ENCODE peak calls at places on chromosomes 11 and 22, in four cellular contexts. One of them, this sample, is unnamed.

GRCh38 chr11:114027941-114028340 is 31.6 kb upstream of the ZBTB16 start:
- DNase-seq in fibroblast of lung: peak
- DNase-seq in kidney: no peak
- DNase-seq in ovary: no peak
- DNase-seq in this sample: no peak

GRCh38 chr11:117966908-117967307 is 19.3 kb upstream of the IL10RA start:
- DNase-seq in fibroblast of lung: no peak
- DNase-seq in kidney: no peak
- DNase-seq in ovary: no peak
- DNase-seq in this sample: no peak

GRCh38 chr11:2531277-2531986 is 86.6 kb downstream of the KCNQ1 start:
- DNase-seq in fibroblast of lung: peak
- DNase-seq in kidney: peak
- DNase-seq in ovary: peak
- DNase-seq in this sample: peak

GRCh38 chr11:106697058-106697457 is 321.2 kb downstream of the GUCY1A2 start:
- DNase-seq in fibroblast of lung: peak
- DNase-seq in kidney: no peak
- DNase-seq in ovary: no peak
- DNase-seq in this sample: no peak

GRCh38 chr11:84476581-84476980 is 1150.6 kb downstream of the DLG2 start:
- DNase-seq in fibroblast of lung: no peak
- DNase-seq in kidney: no peak
- DNase-seq in ovary: no peak
- DNase-seq in this sample: no peak

GRCh38 chr11:119889111-119889510 is 160.1 kb upstream of the NECTIN1 start:
- DNase-seq in fibroblast of lung: no peak
- DNase-seq in kidney: no peak
- DNase-seq in ovary: no peak
- DNase-seq in this sample: peak

GRCh38 chr11:65454696-65455456 is 32.3 kb downstream of the NEAT1 start:
- DNase-seq in fibroblast of lung: peak
- DNase-seq in kidney: peak
- DNase-seq in ovary: peak
- DNase-seq in this sample: peak

GRCh38 chr11:80084614-80085013 is 643.8 kb upstream of the TENM4 start:
- DNase-seq in fibroblast of lung: no peak
- DNase-seq in kidney: no peak
- DNase-seq in ovary: no peak
- DNase-seq in this sample: no peak

GRCh38 chr11:22194907-22195306 is 2.0 kb downstream of the ANO5 start:
- DNase-seq in fibroblast of lung: no peak
- DNase-seq in kidney: no peak
- DNase-seq in ovary: no peak
- DNase-seq in this sample: no peak

GRCh38 chr22:45554861-45555260 is 52.2 kb downstream of the FBLN1 start:
- DNase-seq in fibroblast of lung: no peak
- DNase-seq in kidney: peak
- DNase-seq in ovary: no peak
- DNase-seq in this sample: no peak

GRCh38 chr22:18975434-18976196 is 39.5 kb upstream of the PRODH start:
- DNase-seq in fibroblast of lung: no peak
- DNase-seq in kidney: peak
- DNase-seq in ovary: no peak
- DNase-seq in this sample: no peak

GRCh38 chr11:44943118-44943517 is 7.6 kb downstream of the TP53I11 start:
- DNase-seq in fibroblast of lung: no peak
- DNase-seq in kidney: peak
- DNase-seq in ovary: no peak
- DNase-seq in this sample: peak

GRCh38 chr11:13942908-13943505 is 19.5 kb upstream of the SPON1 start:
- DNase-seq in fibroblast of lung: peak
- DNase-seq in kidney: no peak
- DNase-seq in ovary: no peak
- DNase-seq in this sample: no peak

GRCh38 chr11:12235080-12235479 is 124.7 kb downstream of the MICAL2 start:
- DNase-seq in fibroblast of lung: no peak
- DNase-seq in kidney: no peak
- DNase-seq in ovary: no peak
- DNase-seq in this sample: no peak

GRCh38 chr11:12236744-12237101 is 126.3 kb downstream of the MICAL2 start:
- DNase-seq in fibroblast of lung: no peak
- DNase-seq in kidney: no peak
- DNase-seq in ovary: no peak
- DNase-seq in this sample: no peak

GRCh38 chr11:12235945-12236743 is 125.8 kb downstream of the MICAL2 start:
- DNase-seq in fibroblast of lung: peak
- DNase-seq in kidney: no peak
- DNase-seq in ovary: peak
- DNase-seq in this sample: no peak

GRCh38 chr11:12234216-12234615 is 123.8 kb downstream of the MICAL2 start:
- DNase-seq in fibroblast of lung: no peak
- DNase-seq in kidney: no peak
- DNase-seq in ovary: no peak
- DNase-seq in this sample: no peak

GRCh38 chr11:12235549-12235944 is 125.2 kb downstream of the MICAL2 start:
- DNase-seq in fibroblast of lung: peak
- DNase-seq in kidney: no peak
- DNase-seq in ovary: no peak
- DNase-seq in this sample: no peak
- TF ChIP-seq CTCF in fibroblast of lung: peak
- TF ChIP-seq CTCF in kidney: no peak
- TF ChIP-seq CTCF in ovary: no peak
- TF ChIP-seq CTCF in this sample: no peak

GRCh38 chr22:39959640-39960447 is at the start of gene TMA7B:
- DNase-seq in fibroblast of lung: peak
- DNase-seq in kidney: no peak
- DNase-seq in ovary: no peak
- DNase-seq in this sample: no peak
- H3K27ac ChIP-seq in fibroblast of lung: peak
- H3K27ac ChIP-seq in kidney: no peak
- H3K27ac ChIP-seq in ovary: no peak
- H3K27ac ChIP-seq in this sample: no peak

GRCh38 chr11:1139441-1140066 is 18.2 kb upstream of the MUC5AC start:
- DNase-seq in fibroblast of lung: peak
- DNase-seq in kidney: no peak
- DNase-seq in ovary: no peak
- DNase-seq in this sample: no peak
- TF ChIP-seq CTCF in fibroblast of lung: no peak
- TF ChIP-seq CTCF in kidney: no peak
- TF ChIP-seq CTCF in ovary: no peak
- TF ChIP-seq CTCF in this sample: no peak

DNA sequence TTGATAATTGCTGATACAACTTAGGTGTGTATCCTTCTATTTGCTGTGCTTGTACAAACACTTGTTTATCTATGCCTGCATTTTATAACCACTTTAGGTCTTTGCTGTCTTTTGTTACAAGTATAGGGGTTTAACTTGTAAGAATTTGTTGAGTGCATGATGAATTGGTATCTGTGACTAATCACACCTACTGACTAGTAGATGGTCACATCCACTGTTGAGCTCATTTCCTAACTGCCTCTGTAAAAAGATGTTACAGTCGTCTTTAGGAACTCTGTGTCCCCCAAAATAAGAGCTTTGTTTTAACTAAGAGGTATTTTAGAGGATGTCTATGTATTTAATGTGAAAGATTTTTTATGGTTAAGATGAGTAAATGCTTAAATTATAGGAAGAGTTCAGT is 60.5 kb downstream of the HIPK3 start:
- DNase-seq in fibroblast of lung: no peak
- DNase-seq in kidney: no peak
- DNase-seq in ovary: no peak
- DNase-seq in this sample: no peak
- H3K27ac ChIP-seq in fibroblast of lung: no peak
- H3K27ac ChIP-seq in kidney: no peak
- H3K27ac ChIP-seq in ovary: no peak
- H3K27ac ChIP-seq in this sample: no peak

GRCh38 chr11:63768232-63769043 is at the start of gene ZFTA:
- DNase-seq in fibroblast of lung: peak
- DNase-seq in kidney: peak
- DNase-seq in ovary: peak
- DNase-seq in this sample: peak
- TF ChIP-seq CTCF in fibroblast of lung: peak
- TF ChIP-seq CTCF in kidney: peak
- TF ChIP-seq CTCF in ovary: peak
- TF ChIP-seq CTCF in this sample: peak

GRCh38 chr22:26461188-26461810 is 22.3 kb downstream of the HPS4 start:
- DNase-seq in fibroblast of lung: peak
- DNase-seq in kidney: no peak
- DNase-seq in ovary: peak
- DNase-seq in this sample: no peak

GRCh38 chr22:26463688-26464087 is 19.9 kb downstream of the HPS4 start:
- DNase-seq in fibroblast of lung: no peak
- DNase-seq in kidney: no peak
- DNase-seq in ovary: no peak
- DNase-seq in this sample: no peak

GRCh38 chr22:26460202-26460601 is 23.4 kb downstream of the HPS4 start:
- DNase-seq in fibroblast of lung: no peak
- DNase-seq in kidney: no peak
- DNase-seq in ovary: no peak
- DNase-seq in this sample: no peak

GRCh38 chr22:26462971-26463661 is 20.5 kb downstream of the HPS4 start:
- DNase-seq in fibroblast of lung: no peak
- DNase-seq in kidney: no peak
- DNase-seq in ovary: no peak
- DNase-seq in this sample: no peak

DNA sequence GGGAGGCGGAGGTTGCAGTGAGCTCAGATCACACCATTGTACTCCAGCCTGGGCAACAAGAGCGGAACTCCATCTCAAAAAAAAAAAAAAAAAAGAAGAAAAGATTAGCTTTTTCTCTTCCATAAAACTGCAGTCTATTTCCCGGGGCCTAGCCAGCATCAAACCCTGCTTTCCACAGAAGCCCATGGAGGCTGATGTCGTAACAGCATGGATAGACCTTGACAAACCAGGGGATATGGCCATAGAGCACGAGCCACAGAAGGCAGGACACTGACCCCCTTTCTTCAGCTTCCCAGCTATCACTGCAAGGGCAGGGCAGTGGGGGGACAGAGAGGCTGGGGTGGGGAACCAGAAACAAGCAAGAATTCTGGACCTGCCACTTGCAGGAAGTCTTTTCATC is 21.5 kb downstream of the HPS4 start:
- DNase-seq in fibroblast of lung: no peak
- DNase-seq in kidney: no peak
- DNase-seq in ovary: no peak
- DNase-seq in this sample: no peak
- H3K27ac ChIP-seq in fibroblast of lung: no peak
- H3K27ac ChIP-seq in kidney: no peak
- H3K27ac ChIP-seq in ovary: no peak
- H3K27ac ChIP-seq in this sample: no peak

GRCh38 chr11:134521001-134521400 is 109.0 kb upstream of the B3GAT1 start:
- DNase-seq in fibroblast of lung: no peak
- DNase-seq in kidney: peak
- DNase-seq in ovary: no peak
- DNase-seq in this sample: no peak
- TF ChIP-seq CTCF in fibroblast of lung: no peak
- TF ChIP-seq CTCF in kidney: no peak
- TF ChIP-seq CTCF in ovary: no peak
- TF ChIP-seq CTCF in this sample: no peak

GRCh38 chr22:23743303-23743705 is 7.6 kb downstream of the ZNF70 start:
- DNase-seq in fibroblast of lung: no peak
- DNase-seq in kidney: no peak
- DNase-seq in ovary: peak
- DNase-seq in this sample: no peak
- H3K27ac ChIP-seq in fibroblast of lung: no peak
- H3K27ac ChIP-seq in kidney: no peak
- H3K27ac ChIP-seq in ovary: no peak
- H3K27ac ChIP-seq in this sample: peak

GRCh38 chr11:92399702-92400101 is 175.1 kb downstream of the FAT3 start:
- DNase-seq in fibroblast of lung: no peak
- DNase-seq in kidney: no peak
- DNase-seq in ovary: no peak
- DNase-seq in this sample: no peak
- TF ChIP-seq CTCF in fibroblast of lung: peak
- TF ChIP-seq CTCF in kidney: no peak
- TF ChIP-seq CTCF in ovary: no peak
- TF ChIP-seq CTCF in this sample: no peak

GRCh38 chr11:78957481-78958245 is 383.0 kb upstream of the NARS2 start:
- DNase-seq in fibroblast of lung: peak
- DNase-seq in kidney: no peak
- DNase-seq in ovary: no peak
- DNase-seq in this sample: no peak
- H3K27ac ChIP-seq in fibroblast of lung: peak
- H3K27ac ChIP-seq in kidney: no peak
- H3K27ac ChIP-seq in ovary: no peak
- H3K27ac ChIP-seq in this sample: no peak

This sample was measured in upper lobe of right lung.